ENCODE peak calls at places on chromosomes 13 and 19, in four cellular contexts. J is transverse colon; A is activated T-cell treated with anti-CD3 and anti-CD28 coated beads, Interleukin-2, amount 50 U/mL, for 4 hours; D is stimulated activated CD8-positive, alpha-beta memory T cell treated with anti-CD3 and anti-CD28 coated beads, Interleukin-4, amount 100 ng/mL, for 4 hours. K is an unnamed sample.

GRCh38 chr13:20403826-20404225 is 121.8 kb downstream of the CRYL1 start:
- DNase-seq in J (no peak), A (no peak), D (no peak), K (no peak)

GRCh38 chr13:75365724-75366173 is 116.2 kb downstream of the TBC1D4 start:
- DNase-seq in J (no peak), A (no peak), D (no peak), K (no peak)

GRCh38 chr19:4583961-4584669 is 24.6 kb upstream of the SEMA6B start:
- DNase-seq in J (no peak), A (no peak), D (no peak), K (no peak)

GRCh38 chr13:97258801-97259200 is 36.7 kb downstream of the MBNL2 start:
- DNase-seq in J (no peak), A (no peak), D (no peak), K (no peak)

GRCh38 chr19:10112895-10113591 is 1.6 kb downstream of the P2RY11 start:
- DNase-seq in J (peak), A (peak), D (peak), K (peak)

GRCh38 chr13:41428155-41428554 is 29.2 kb upstream of the RGCC start:
- DNase-seq in J (no peak), A (peak), D (peak), K (no peak)

GRCh38 chr19:53907193-53907581 is 1.9 kb upstream of the CACNG7 start:
- DNase-seq in J (no peak), A (no peak), D (no peak), K (no peak)

GRCh38 chr19:35755550-35756371 is 1.1 kb downstream of the HSPB6 start:
- DNase-seq in J (peak), A (peak), D (no peak), K (peak)

GRCh38 chr19:47351545-47351944 is 2.4 kb downstream of the DHX34 start:
- DNase-seq in J (no peak), A (no peak), D (no peak), K (no peak)

GRCh38 chr13:52892925-52893324 is 44.5 kb upstream of the PCDH8 start:
- DNase-seq in J (no peak), A (no peak), D (no peak), K (no peak)

GRCh38 chr19:35713904-35714440 is 3.8 kb upstream of the KMT2B start:
- DNase-seq in J (no peak), A (no peak), D (no peak), K (no peak)

GRCh38 chr19:55189424-55189823 is 9.3 kb upstream of the SYT5 start:
- DNase-seq in J (peak), A (no peak), D (no peak), K (no peak)

GRCh38 chr19:9958451-9958850 is 22.1 kb upstream of the OLFM2 start:
- DNase-seq in J (no peak), A (no peak), D (no peak), K (no peak)

GRCh38 chr13:97810152-97810551 is 143.3 kb upstream of the IPO5 start:
- DNase-seq in J (no peak), A (no peak), D (no peak), K (no peak)

GRCh38 chr13:44040754-44041100 is 161.0 kb downstream of the LACC1 start:
- DNase-seq in J (no peak), A (no peak), D (no peak), K (no peak)

GRCh38 chr13:89150362-89150761 is 1479.2 kb downstream of the SLITRK5 start:
- DNase-seq in J (no peak), A (no peak), D (no peak), K (no peak)

GRCh38 chr19:42468273-42468796 is 25.6 kb upstream of the CXCL17 start:
- DNase-seq in J (peak), A (no peak), D (no peak), K (peak)